ENCODE peak calls at places on chromosomes 3 and 15, in eight cellular contexts. M is ovary; U is Caco-2; Q is gastrocnemius medialis; X is colonic mucosa; A is AG04450; N is CD8-positive, alpha-beta T cell; R is astrocyte. H is an unnamed sample.

GRCh38 chr15:66254364-66255292 is 1.1 kb upstream of the MEGF11 start:
- DNase-seq in M (no peak), U (no peak), Q (no peak), R (no peak), X (no peak), A (no peak), N (no peak), H (no peak)

GRCh38 chr3:24047513-24047912 is 102.4 kb downstream of the NR1D2 start:
- DNase-seq in R (no peak), Q (no peak), X (no peak), M (no peak), U (no peak), A (no peak), N (no peak), H (no peak)

GRCh38 chr3:110493752-110494151 is 577.9 kb upstream of the NECTIN3 start:
- DNase-seq in N (no peak), X (no peak), Q (no peak), A (no peak), R (no peak), M (no peak), U (no peak), H (no peak)

GRCh38 chr3:89948008-89948407 is 840.6 kb downstream of the EPHA3 start:
- DNase-seq in Q (no peak), U (no peak), X (no peak), M (no peak), R (no peak), N (no peak), A (no peak), H (no peak)

GRCh38 chr15:41564960-41565502 is 6.0 kb downstream of the TYRO3 start:
- DNase-seq in A (no peak), M (no peak), X (no peak), U (no peak), N (no peak), R (no peak), Q (no peak), H (no peak)

GRCh38 chr3:194322701-194323174 is 28.4 kb downstream of the CPN2 start:
- DNase-seq in U (peak; percentile 57), M (no peak), Q (peak; percentile 49), R (peak; percentile 81), N (no peak), A (no peak), X (no peak), H (no peak)

GRCh38 chr15:66996099-66996498 is 69.3 kb upstream of the SMAD3 start:
- DNase-seq in A (no peak), U (no peak), R (peak; percentile 31), Q (no peak), X (no peak), M (no peak), N (no peak), H (no peak)

GRCh38 chr3:193744048-193744821 is 151.2 kb downstream of the OPA1 start:
- DNase-seq in Q (no peak), R (peak; percentile 13), U (peak; percentile 89), N (no peak), X (peak; percentile 64), M (no peak), A (no peak), H (no peak)

GRCh38 chr3:163561151-163561550 is 1517.1 kb downstream of the SI start:
- DNase-seq in R (no peak), N (no peak), X (no peak), Q (no peak), A (no peak), M (no peak), U (no peak), H (no peak)

GRCh38 chr3:161042023-161042501 is 63.1 kb downstream of the B3GALNT1 start:
- DNase-seq in M (no peak), Q (no peak), N (no peak), X (no peak), A (no peak), R (peak; percentile 86), U (no peak), H (no peak)

GRCh38 chr3:176631175-176631574 is 566.1 kb downstream of the TBL1XR1 start:
- DNase-seq in X (no peak), A (no peak), M (no peak), Q (no peak), N (no peak), R (no peak), U (no peak), H (no peak)

GRCh38 chr3:133595341-133595740 is 21.9 kb downstream of the CDV3 start:
- DNase-seq in M (no peak), N (no peak), X (no peak), A (no peak), R (peak; percentile 91), Q (no peak), U (no peak), H (no peak)

GRCh38 chr3:186220365-186220764 is 111.5 kb upstream of the ETV5 start:
- DNase-seq in R (no peak), U (no peak), N (no peak), X (no peak), Q (no peak), A (no peak), M (no peak), H (no peak)

GRCh38 chr15:64859226-64859625 is 17.5 kb downstream of the PLEKHO2 start:
- DNase-seq in Q (no peak), U (no peak), N (no peak), M (no peak), A (no peak), R (no peak), X (no peak), H (no peak)

GRCh38 chr15:80695911-80696651 is 971 bp downstream of the ABHD17C start:
- DNase-seq in R (no peak), N (peak; percentile 5), Q (no peak), M (peak; percentile 36), X (peak; percentile 79), U (no peak), A (no peak), H (no peak)

GRCh38 chr3:7504886-7505775 is 644.2 kb downstream of the GRM7 start:
- DNase-seq in M (no peak), Q (no peak), U (no peak), A (no peak), N (no peak), X (no peak), R (peak; percentile 98), H (no peak)

GRCh38 chr3:145780301-145780700 is 380.7 kb downstream of the PLOD2 start:
- DNase-seq in R (no peak), N (no peak), A (no peak), M (no peak), U (no peak), Q (no peak), X (no peak), H (no peak)

GRCh38 chr15:62431391-62431790 is 266.3 kb upstream of the C2CD4B start:
- DNase-seq in R (no peak), Q (no peak), U (no peak), X (no peak), A (no peak), M (no peak), N (no peak), H (no peak)

GRCh38 chr15:101128191-101128590 is 123.7 kb downstream of the CHSY1 start:
- DNase-seq in A (peak; percentile 94), X (no peak), Q (no peak), R (peak; percentile 98), M (no peak), U (no peak), N (no peak), H (no peak)

GRCh38 chr3:98710008-98710672 is 53.0 kb upstream of the ST3GAL6 start:
- DNase-seq in N (no peak), Q (no peak), M (no peak), R (no peak), U (no peak), X (no peak), A (no peak), H (no peak)

GRCh38 chr3:98711426-98711825 is 51.7 kb upstream of the ST3GAL6 start:
- DNase-seq in A (no peak), X (no peak), Q (no peak), N (no peak), M (no peak), U (no peak), R (no peak), H (no peak)

GRCh38 chr3:98709433-98709832 is 53.7 kb upstream of the ST3GAL6 start:
- DNase-seq in A (no peak), X (no peak), Q (no peak), M (no peak), R (no peak), U (no peak), N (no peak), H (no peak)

GRCh38 chr3:98713984-98714383 is 49.2 kb upstream of the ST3GAL6 start:
- DNase-seq in Q (no peak), X (no peak), R (no peak), N (no peak), M (no peak), A (no peak), U (no peak), H (no peak)

DNA sequence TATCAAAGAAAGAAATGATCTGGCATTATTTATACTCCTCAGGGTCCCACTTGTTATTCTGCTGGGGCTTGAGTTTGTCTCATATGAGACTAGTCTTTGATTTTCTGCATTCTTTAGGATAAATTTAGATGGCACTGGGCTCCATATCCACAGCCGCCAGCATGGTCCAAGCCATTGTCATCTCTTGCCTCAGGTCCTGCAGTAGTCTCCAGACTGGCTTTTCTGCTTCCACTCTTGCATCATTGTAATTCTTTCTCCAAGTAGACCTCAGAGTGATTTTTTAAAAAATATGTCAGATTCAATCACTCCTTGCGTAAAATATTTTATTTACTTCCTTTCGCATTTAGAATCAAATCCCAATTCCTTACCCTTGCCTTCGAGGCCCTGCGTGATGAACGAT is 50.4 kb upstream of the ST3GAL6 start:
- DNase-seq in A (no peak), R (no peak), N (no peak), M (no peak), Q (no peak), X (no peak), U (no peak), H (no peak)
- H3K9me3 ChIP-seq in A (no peaks in the 10 kb centered on the region), R (no peaks in the 10 kb centered on the region), N (no peaks in the 10 kb centered on the region), M (no peaks in the 10 kb centered on the region), Q (no peaks in the 10 kb centered on the region), X (no peaks in the 10 kb centered on the region), U (no peaks in the 10 kb centered on the region), H (peaks cover 3% of the 10 kb centered on the region)

GRCh38 chr3:122923611-122924010 is 104.0 kb downstream of the SEMA5B start:
- DNase-seq in X (no peak), U (no peak), M (no peak), Q (no peak), A (no peak), R (no peak), N (no peak), H (no peak)
- H3K9me3 ChIP-seq in X (no peaks in the 10 kb centered on the region), U (no peaks in the 10 kb centered on the region), M (no peaks in the 10 kb centered on the region), Q (no peaks in the 10 kb centered on the region), A (no peaks in the 10 kb centered on the region), R (no peaks in the 10 kb centered on the region), N (no peaks in the 10 kb centered on the region), H (no peaks in the 10 kb centered on the region)

GRCh38 chr3:71189480-71189879 is 394.0 kb downstream of the FOXP1 start:
- DNase-seq in U (no peak), X (no peak), N (no peak), M (no peak), Q (no peak), A (no peak), R (peak; percentile 66), H (no peak)
- H3K9me3 ChIP-seq in U (no peaks in the 10 kb centered on the region), X (no peaks in the 10 kb centered on the region), N (no peaks in the 10 kb centered on the region), M (no peaks in the 10 kb centered on the region), Q (no peaks in the 10 kb centered on the region), A (no peaks in the 10 kb centered on the region), R (no peaks in the 10 kb centered on the region), H (no peaks in the 10 kb centered on the region)

DNA sequence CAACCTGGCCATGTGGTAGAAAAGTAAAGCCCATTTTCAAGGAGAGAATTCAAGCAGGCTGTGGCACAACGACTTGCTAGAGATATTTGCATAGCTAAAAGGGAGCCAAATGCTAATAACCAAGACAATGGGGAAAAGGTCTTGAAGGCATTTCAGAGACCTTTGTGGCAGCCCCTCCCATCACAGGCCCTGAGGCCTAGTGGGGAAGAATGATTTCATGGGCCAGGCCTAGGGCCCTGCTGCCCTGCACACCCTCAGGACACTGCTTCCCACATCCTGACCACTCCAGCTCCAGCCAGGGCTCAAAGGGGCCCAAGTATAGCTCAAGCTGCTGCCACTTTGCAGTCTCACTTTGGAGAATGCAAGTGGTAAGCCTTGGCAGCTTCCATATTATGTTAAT is 21.5 kb upstream of the PTPN23 start:
- DNase-seq in N (no peak), A (no peak), R (no peak), X (no peak), Q (no peak), U (no peak), M (no peak), H (no peak)
- H3K9me3 ChIP-seq in N (peaks cover 5% of the 10 kb centered on the region), A (peaks cover 39% of the 10 kb centered on the region), R (peaks cover 16% of the 10 kb centered on the region), X (peaks cover 4% of the 10 kb centered on the region), Q (no peaks in the 10 kb centered on the region), U (peaks cover 21% of the 10 kb centered on the region), M (no peaks in the 10 kb centered on the region), H (peaks cover 10% of the 10 kb centered on the region)